ENCODE peak calls at places on chromosomes 7 and 10, in five cellular contexts. Q is foreskin fibroblast; J is WTC11; X is mammary epithelial cell; O is CD4-positive, alpha-beta T cell. L is an unnamed sample.

GRCh38 chr7:112112822-112113255 is 93.4 kb downstream of the DOCK4 start:
- DNase-seq in Q (peak), J (no peak), X (peak), O (no peak), L (peak)

GRCh38 chr10:30540286-30540685 is 89.3 kb downstream of the LYZL2 start:
- DNase-seq in Q (no peak), J (no peak), X (peak), O (no peak), L (no peak)

GRCh38 chr10:550665-551460 is 138.6 kb downstream of the DIP2C start:
- DNase-seq in Q (no peak), J (no peak), X (no peak), O (no peak), L (no peak)

GRCh38 chr10:107442035-107442505 is 277.6 kb upstream of the SORCS1 start:
- DNase-seq in Q (peak), J (no peak), X (peak), O (no peak), L (no peak)

GRCh38 chr10:31749293-31749692 is 179.3 kb downstream of the ARHGAP12 start:
- DNase-seq in Q (no peak), J (no peak), X (no peak), O (no peak), L (no peak)

GRCh38 chr7:154789404-154789803 is 213.5 kb downstream of the PAXIP1 start:
- DNase-seq in Q (no peak), J (no peak), X (no peak), O (no peak), L (no peak)

GRCh38 chr10:79070611-79071534 is 2.1 kb downstream of the ZMIZ1 start:
- DNase-seq in Q (peak), J (peak), X (peak), O (no peak), L (peak)

GRCh38 chr10:95374597-95375209 is 83.9 kb upstream of the PDLIM1 start:
- DNase-seq in Q (peak), J (peak), X (peak), O (peak), L (peak)

GRCh38 chr7:99623091-99623693 is 6.4 kb downstream of the ZSCAN25 start:
- DNase-seq in Q (no peak), J (no peak), X (peak), O (no peak), L (peak)

GRCh38 chr10:4623200-4623599 is 202.8 kb upstream of the AKR1E2 start:
- DNase-seq in Q (no peak), J (no peak), X (no peak), O (no peak), L (no peak)

GRCh38 chr7:55515569-55516279 is 56.6 kb downstream of the VOPP1 start:
- DNase-seq in Q (no peak), J (no peak), X (no peak), O (no peak), L (no peak)

GRCh38 chr7:107390921-107391320 is 78.9 kb upstream of the GPR22 start:
- DNase-seq in Q (no peak), J (no peak), X (no peak), O (no peak), L (no peak)

GRCh38 chr7:44977304-44977858 is 1.4 kb downstream of the MYO1G start:
- DNase-seq in Q (no peak), J (no peak), X (no peak), O (peak), L (no peak)

GRCh38 chr10:86363184-86363832 is 3.3 kb downstream of the GRID1 start:
- DNase-seq in Q (no peak), J (peak), X (peak), O (no peak), L (no peak)

GRCh38 chr10:24722676-24723385 is 856 bp downstream of the ARHGAP21 start:
- DNase-seq in Q (peak), J (peak), X (peak), O (peak), L (peak)

GRCh38 chr7:91039033-91039432 is 225.2 kb upstream of the FZD1 start:
- DNase-seq in Q (no peak), J (no peak), X (no peak), O (no peak), L (no peak)

GRCh38 chr7:18715988-18716387 is 220.4 kb downstream of the HDAC9 start:
- DNase-seq in Q (no peak), J (no peak), X (no peak), O (no peak), L (no peak)

GRCh38 chr7:28853150-28853549 is 105.0 kb downstream of the TRIL start:
- DNase-seq in Q (no peak), J (no peak), X (no peak), O (no peak), L (no peak)

GRCh38 chr7:80974396-80975358 is 55.8 kb upstream of the SEMA3C start:
- DNase-seq in Q (no peak), J (no peak), X (no peak), O (no peak), L (no peak)

GRCh38 chr10:77456414-77456813 is 181.2 kb downstream of the KCNMA1 start:
- DNase-seq in Q (no peak), J (no peak), X (no peak), O (no peak), L (no peak)
- TF ChIP-seq CTCF in Q (no peak), J (no peak), X (no peak), O (no peak), L (no peak)

GRCh38 chr10:61410353-61410752 is 42.8 kb downstream of the TMEM26 start:
- DNase-seq in Q (no peak), J (no peak), X (no peak), O (no peak), L (no peak)
- TF ChIP-seq CTCF in Q (no peak), J (no peak), X (no peak), O (no peak), L (no peak)

GRCh38 chr10:92552310-92552709 is 21.6 kb downstream of the IDE start:
- DNase-seq in Q (no peak), J (no peak), X (no peak), O (no peak), L (no peak)
- TF ChIP-seq CTCF in Q (peak), J (no peak), X (peak), O (no peak), L (peak)

GRCh38 chr10:97713351-97713827 is at the start of gene MARVELD1:
- DNase-seq in Q (peak), J (peak), X (peak), O (no peak), L (peak)

GRCh38 chr10:97711640-97712267 is 1.8 kb upstream of the MARVELD1 start:
- DNase-seq in Q (no peak), J (no peak), X (no peak), O (no peak), L (no peak)

GRCh38 chr10:97715259-97715874 is 1.8 kb downstream of the MARVELD1 start:
- DNase-seq in Q (no peak), J (peak), X (no peak), O (no peak), L (no peak)

GRCh38 chr10:97714401-97715258 is 1.1 kb downstream of the MARVELD1 start:
- DNase-seq in Q (peak), J (peak), X (peak), O (no peak), L (peak)

DNA sequence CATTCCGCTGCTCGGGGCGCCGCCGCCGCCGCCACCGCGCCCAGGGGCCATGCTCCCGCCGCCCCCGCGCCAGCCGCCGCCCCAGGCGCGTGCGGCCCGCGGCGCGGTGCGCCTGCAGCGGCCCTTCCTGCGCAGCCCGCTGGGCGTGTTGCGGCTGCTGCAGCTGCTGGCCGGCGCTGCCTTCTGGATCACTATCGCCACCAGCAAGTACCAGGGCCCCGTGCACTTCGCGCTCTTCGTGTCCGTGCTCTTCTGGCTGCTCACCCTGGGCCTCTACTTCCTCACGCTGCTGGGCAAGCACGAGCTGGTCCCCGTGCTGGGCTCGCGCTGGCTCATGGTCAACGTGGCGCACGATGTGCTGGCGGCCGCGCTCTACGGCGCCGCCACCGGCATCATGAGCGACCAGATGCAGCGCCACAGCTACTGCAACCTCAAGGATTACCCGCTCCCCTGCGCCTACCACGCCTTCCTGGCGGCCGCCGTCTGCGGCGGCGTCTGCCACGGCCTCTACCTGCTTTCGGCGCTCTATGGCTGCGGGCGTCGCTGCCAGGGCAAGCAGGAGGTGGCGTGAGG is 384 bp downstream of the MARVELD1 start:
- DNase-seq in Q (peak), J (peak), X (peak), O (peak), L (peak)
- TF ChIP-seq CTCF in Q (peak), J (no peak), X (peak), O (no peak), L (peak)

GRCh38 chr10:7525314-7526016 is 114.6 kb upstream of the SFMBT2 start:
- DNase-seq in Q (peak), J (peak), X (peak), O (no peak), L (peak)
- TF ChIP-seq CTCF in Q (peak), J (peak), X (peak), O (peak), L (peak)

DNA sequence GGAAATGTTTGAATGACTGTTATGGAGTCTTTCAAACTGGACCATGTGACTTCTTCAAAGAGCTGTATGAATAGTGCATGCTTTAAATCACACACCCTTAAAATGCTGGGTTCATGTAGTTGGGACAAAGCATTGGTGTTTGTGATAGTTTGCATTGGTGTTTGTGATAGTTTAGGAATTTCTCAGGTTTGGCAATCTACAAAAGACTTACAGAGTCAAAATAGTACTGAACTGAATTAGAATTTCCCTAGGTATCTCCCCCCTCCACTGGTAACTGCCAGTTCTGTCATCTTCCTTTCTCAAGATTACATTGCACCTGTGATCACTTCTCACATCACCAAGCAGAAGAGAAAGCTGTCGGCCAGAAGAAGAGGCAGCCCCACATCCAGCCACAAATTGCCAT is 261.1 kb downstream of the GATA3 start:
- DNase-seq in Q (no peak), J (no peak), X (no peak), O (no peak), L (no peak)
- TF ChIP-seq CTCF in Q (no peak), J (no peak), X (no peak), O (no peak), L (no peak)

GRCh38 chr10:42974693-42975002 is 102.2 kb upstream of the RET start:
- DNase-seq in Q (no peak), J (no peak), X (no peak), O (no peak), L (no peak)
- TF ChIP-seq CTCF in Q (no peak), J (no peak), X (no peak), O (no peak), L (no peak)

GRCh38 chr7:156986378-156986777 is 24.1 kb downstream of the MNX1 start:
- DNase-seq in Q (no peak), J (no peak), X (no peak), O (no peak), L (no peak)

GRCh38 chr7:156993021-156993924 is 17.2 kb downstream of the MNX1 start:
- DNase-seq in Q (no peak), J (no peak), X (no peak), O (no peak), L (no peak)

GRCh38 chr7:156993925-156994235 is 16.6 kb downstream of the MNX1 start:
- DNase-seq in Q (no peak), J (no peak), X (no peak), O (no peak), L (no peak)

GRCh38 chr7:156988605-156989185 is 21.8 kb downstream of the MNX1 start:
- DNase-seq in Q (no peak), J (no peak), X (no peak), O (no peak), L (no peak)

DNA sequence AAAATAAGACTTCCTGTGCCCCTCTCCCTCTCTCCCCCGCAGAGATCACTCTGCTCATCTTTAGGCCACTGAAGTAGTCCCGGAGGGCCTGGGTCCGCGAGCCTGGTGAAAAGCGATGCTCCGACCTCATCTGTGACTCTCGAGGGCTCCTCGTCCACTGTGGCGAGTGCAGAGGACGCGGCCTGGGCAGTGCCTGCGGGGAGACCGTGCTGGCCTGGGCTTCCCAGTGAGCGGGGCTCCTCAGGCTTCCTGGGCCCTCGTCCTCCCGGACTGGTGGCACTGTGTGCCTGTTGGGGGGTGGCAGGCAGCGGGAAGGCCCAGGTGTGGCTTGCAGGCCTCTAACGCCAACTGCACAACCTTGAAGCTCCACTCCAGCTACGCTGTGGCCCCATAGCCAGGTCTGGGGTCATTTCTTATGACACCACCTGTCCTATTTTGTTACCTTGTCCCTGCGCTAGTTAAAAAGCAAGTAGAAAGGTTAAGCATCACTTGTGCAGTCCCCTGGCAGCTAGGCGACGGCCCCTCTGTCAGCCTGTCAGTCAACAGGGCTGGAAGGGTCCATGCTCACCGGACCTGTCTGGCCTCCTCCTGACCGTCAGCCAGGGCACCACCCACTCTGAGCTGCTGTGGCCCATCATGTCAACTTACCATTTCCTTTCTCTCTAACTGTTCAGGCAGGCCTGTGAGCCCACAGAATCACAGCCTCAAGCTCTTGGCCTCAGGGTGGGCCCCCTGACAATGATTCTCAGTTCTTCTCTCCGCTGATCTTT is 20.5 kb downstream of the MNX1 start:
- DNase-seq in Q (no peak), J (no peak), X (no peak), O (no peak), L (no peak)
- TF ChIP-seq CTCF in Q (no peak), J (no peak), X (no peak), O (no peak), L (no peak)